ENCODE peak calls at places on chromosomes 13 and 19, in ten cellular contexts. Q is A549, P is transverse colon, O is ovary, Z is HepG2, G is H1, L is tibial nerve, Y is upper lobe of left lung, I is sigmoid colon, V is GM12878. M is an unnamed sample. For H3K9me3, the result is how much of the 10 kb centered on the place peaks cover.

GRCh38 chr13:100514788-100515409 is 73.7 kb downstream of the GGACT start:
- DNase-seq in Q (peak), P (peak), O (peak), Z (peak), G (no peak), L (peak), Y (peak), I (peak), V (peak), M (peak)

GRCh38 chr13:69306766-69307165 is 800.9 kb upstream of the ATXN8OS start:
- DNase-seq in Q (no peak), P (no peak), O (no peak), Z (no peak), G (no peak), L (no peak), Y (no peak), I (no peak), V (no peak), M (no peak)

GRCh38 chr19:13965377-13965896 is 13.1 kb downstream of the DCAF15 start:
- DNase-seq in Q (no peak), P (no peak), O (no peak), Z (no peak), G (no peak), L (no peak), Y (no peak), I (no peak), V (no peak), M (no peak)

GRCh38 chr19:10544242-10544752 is 593 bp downstream of the ATG4D start:
- DNase-seq in Q (no peak), P (peak), O (peak), Z (no peak), G (no peak), L (no peak), Y (peak), I (no peak), V (no peak), M (peak)

GRCh38 chr19:33118643-33119042 is 13.3 kb upstream of the WDR88 start:
- DNase-seq in Q (no peak), P (no peak), O (no peak), Z (no peak), G (no peak), L (no peak), Y (no peak), I (no peak), V (no peak), M (no peak)

GRCh38 chr19:18430417-18431144 is 7.4 kb downstream of the ISYNA1 start:
- DNase-seq in Q (no peak), P (no peak), O (no peak), Z (no peak), G (no peak), L (no peak), Y (no peak), I (peak), V (no peak), M (no peak)

GRCh38 chr13:109274188-109274821 is 512.1 kb downstream of the IRS2 start:
- DNase-seq in Q (peak), P (no peak), O (no peak), Z (no peak), G (peak), L (no peak), Y (no peak), I (no peak), V (no peak), M (no peak)

GRCh38 chr13:76656056-76656455 is 230.1 kb downstream of the KCTD12 start:
- DNase-seq in Q (no peak), P (no peak), O (no peak), Z (no peak), G (no peak), L (no peak), Y (no peak), I (no peak), V (no peak), M (no peak)

GRCh38 chr19:1241417-1242095 is at the start of gene ATP5F1D:
- DNase-seq in Q (peak), P (peak), O (peak), Z (peak), G (no peak), L (peak), Y (peak), I (peak), V (peak), M (peak)

GRCh38 chr13:78029891-78030290 is 111.3 kb upstream of the EDNRB start:
- DNase-seq in Q (no peak), P (no peak), O (no peak), Z (no peak), G (no peak), L (no peak), Y (no peak), I (no peak), V (no peak), M (no peak)

GRCh38 chr19:51687791-51688664 is 5.1 kb upstream of the SPACA6 start:
- DNase-seq in Q (peak), P (peak), O (peak), Z (no peak), G (no peak), L (peak), Y (peak), I (peak), V (no peak), M (peak)

GRCh38 chr19:41988947-41989346 is 5.1 kb downstream of the ATP1A3 start:
- DNase-seq in Q (no peak), P (no peak), O (no peak), Z (no peak), G (no peak), L (no peak), Y (no peak), I (no peak), V (no peak), M (no peak)

GRCh38 chr13:36986462-36987240 is 12.5 kb downstream of the ALG5 start:
- DNase-seq in Q (no peak), P (no peak), O (no peak), Z (no peak), G (no peak), L (no peak), Y (no peak), I (no peak), V (no peak), M (no peak)

GRCh38 chr19:53192771-53193533 is at the start of gene ZNF665:
- DNase-seq in Q (no peak), P (peak), O (peak), Z (no peak), G (no peak), L (peak), Y (peak), I (peak), V (no peak), M (peak)

GRCh38 chr13:95723428-95723827 is 46.5 kb downstream of the DNAJC3 start:
- DNase-seq in Q (no peak), P (no peak), O (no peak), Z (no peak), G (no peak), L (no peak), Y (no peak), I (no peak), V (no peak), M (no peak)

GRCh38 chr13:50882816-50883215 is 26.8 kb upstream of the RNASEH2B start:
- DNase-seq in Q (no peak), P (no peak), O (no peak), Z (no peak), G (no peak), L (no peak), Y (peak), I (no peak), V (no peak), M (no peak)

GRCh38 chr19:35360880-35361420 is 2.7 kb downstream of the FFAR3 start:
- DNase-seq in Q (no peak), P (no peak), O (no peak), Z (no peak), G (no peak), L (no peak), Y (no peak), I (no peak), V (no peak), M (no peak)

GRCh38 chr19:30062331-30063183 is 120.5 kb downstream of the URI1 start:
- DNase-seq in Q (no peak), P (no peak), O (no peak), Z (no peak), G (no peak), L (no peak), Y (no peak), I (no peak), V (no peak), M (no peak)

GRCh38 chr13:109871018-109871370 is 84.6 kb upstream of the IRS2 start:
- DNase-seq in Q (no peak), P (no peak), O (no peak), Z (no peak), G (no peak), L (no peak), Y (no peak), I (no peak), V (no peak), M (no peak)

GRCh38 chr13:39185326-39185725 is 147.1 kb downstream of the NHLRC3 start:
- DNase-seq in Q (no peak), P (no peak), O (no peak), Z (no peak), G (no peak), L (no peak), Y (no peak), I (no peak), V (no peak), M (no peak)

GRCh38 chr19:10977773-10978155 is 16.9 kb downstream of the SMARCA4 start:
- DNase-seq in Q (no peak), P (no peak), O (no peak), Z (no peak), G (no peak), L (no peak), Y (no peak), I (no peak), V (no peak), M (no peak)

GRCh38 chr19:45640849-45641273 is 1.7 kb upstream of the EML2 start:
- DNase-seq in Q (no peak), P (peak), O (no peak), Z (peak), G (no peak), L (no peak), Y (peak), I (no peak), V (no peak), M (peak)

DNA sequence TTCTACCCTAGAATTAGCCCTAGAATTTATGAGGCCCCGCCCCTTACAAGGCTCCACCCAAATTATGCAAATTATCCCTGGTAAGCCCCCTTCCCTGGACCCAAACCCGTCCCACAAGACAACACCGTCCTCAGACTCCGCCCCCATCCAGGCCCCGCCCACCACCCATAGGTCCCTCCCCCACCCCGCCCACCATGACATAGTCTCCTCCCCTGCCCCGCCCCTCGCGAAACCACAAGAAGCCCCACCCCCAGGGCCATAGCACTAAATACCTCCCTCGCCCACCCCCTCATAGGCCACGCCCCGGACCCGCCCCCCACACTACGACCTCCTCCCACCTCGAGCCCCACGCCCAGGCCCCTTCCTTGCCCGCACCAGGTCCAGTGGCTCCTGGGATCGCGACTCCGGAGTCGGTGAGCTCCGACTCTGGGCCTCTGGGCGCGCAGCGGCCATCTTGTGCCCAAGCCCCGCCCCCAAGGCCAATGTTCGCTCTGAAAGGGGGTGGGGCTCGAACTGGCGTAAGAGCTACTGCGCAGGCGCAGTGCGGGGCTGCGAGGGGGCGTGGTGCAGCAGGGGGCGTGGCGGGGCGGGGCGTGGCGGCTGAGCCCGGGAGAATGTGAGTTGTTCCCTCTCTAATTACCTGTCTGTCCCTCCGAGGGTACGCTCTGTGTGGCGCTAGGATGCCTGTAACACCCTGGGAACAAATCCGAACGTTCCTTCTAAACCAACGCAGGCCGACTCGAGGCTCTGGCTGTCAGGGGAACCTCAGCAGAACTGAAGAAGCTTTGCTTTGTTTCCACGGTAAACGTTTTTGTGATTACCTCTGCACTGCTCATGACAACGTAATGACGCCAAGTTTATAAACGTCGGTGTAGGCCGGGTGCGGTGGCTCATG is at the start of gene ZNF784:
- DNase-seq in Q (peak), P (peak), O (peak), Z (peak), G (peak), L (peak), Y (peak), I (peak), V (no peak), M (peak)
- TF ChIP-seq POLR2A in Q (peak), P (peak), O (peak), Z (peak), G (peak), L (peak), Y (no peak), I (peak), V (peak), M (no peak)

GRCh38 chr13:24304620-24305019 is 4.8 kb upstream of the C1QTNF9 start:
- DNase-seq in Q (no peak), P (no peak), O (no peak), Z (no peak), G (no peak), L (no peak), Y (no peak), I (peak), V (no peak), M (no peak)

GRCh38 chr13:24308488-24309020 is 826 bp upstream of the C1QTNF9 start:
- DNase-seq in Q (no peak), P (no peak), O (no peak), Z (no peak), G (no peak), L (no peak), Y (no peak), I (no peak), V (no peak), M (no peak)

GRCh38 chr13:24306632-24307031 is 2.7 kb upstream of the C1QTNF9 start:
- DNase-seq in Q (no peak), P (no peak), O (no peak), Z (peak), G (no peak), L (no peak), Y (no peak), I (no peak), V (no peak), M (no peak)

GRCh38 chr13:24308068-24308445 is 1.3 kb upstream of the C1QTNF9 start:
- DNase-seq in Q (no peak), P (no peak), O (no peak), Z (no peak), G (no peak), L (no peak), Y (no peak), I (peak), V (no peak), M (no peak)

DNA sequence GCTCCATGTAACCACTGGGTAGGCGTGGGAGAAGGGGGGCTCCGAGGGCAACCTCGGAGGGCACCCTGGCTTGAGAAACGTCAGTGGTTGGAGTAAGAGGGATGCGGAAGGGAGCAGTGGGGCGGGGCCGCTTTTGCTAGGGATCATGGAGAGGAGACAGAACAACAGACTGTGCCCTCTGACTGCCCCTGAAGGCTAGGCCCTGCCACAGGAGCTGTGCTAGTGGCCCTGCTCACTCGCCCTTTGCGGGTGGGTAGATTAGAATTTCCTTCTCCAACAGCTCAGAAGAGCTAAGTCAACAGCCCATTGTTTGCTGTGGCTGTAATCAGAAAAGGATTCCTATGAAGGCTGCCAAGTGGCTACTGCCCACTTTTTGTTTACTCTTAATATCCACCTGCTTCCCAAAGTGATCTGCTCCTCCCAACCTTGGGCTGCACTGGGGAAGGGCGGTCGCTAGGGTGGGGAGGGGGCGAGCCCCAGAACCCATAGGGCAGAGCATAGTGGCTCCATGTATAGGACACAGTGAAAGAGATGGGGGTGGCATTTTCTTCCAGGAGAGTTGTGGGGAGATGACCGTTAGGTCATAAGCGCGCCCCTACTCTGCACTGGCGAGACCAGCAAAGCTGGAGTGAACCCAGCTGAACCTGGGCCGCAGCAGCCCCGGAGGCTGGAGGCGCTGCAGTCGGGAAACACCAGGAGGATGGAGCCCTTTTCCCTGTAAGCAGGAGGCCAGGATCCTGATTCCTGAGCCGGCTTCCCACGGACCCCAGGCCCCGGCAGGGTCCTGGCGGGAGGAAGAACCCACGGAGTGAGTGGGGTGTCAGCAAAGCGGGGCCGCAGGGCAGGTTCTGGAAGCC is 1.9 kb upstream of the C1QTNF9 start:
- DNase-seq in Q (peak), P (peak), O (no peak), Z (peak), G (no peak), L (no peak), Y (peak), I (peak), V (no peak), M (peak)
- TF ChIP-seq EP300 in Q (no peak), P (no peak), O (no peak), Z (no peak), G (no peak), L (no peak), Y (no peak), I (no peak), V (no peak), M (no peak)

DNA sequence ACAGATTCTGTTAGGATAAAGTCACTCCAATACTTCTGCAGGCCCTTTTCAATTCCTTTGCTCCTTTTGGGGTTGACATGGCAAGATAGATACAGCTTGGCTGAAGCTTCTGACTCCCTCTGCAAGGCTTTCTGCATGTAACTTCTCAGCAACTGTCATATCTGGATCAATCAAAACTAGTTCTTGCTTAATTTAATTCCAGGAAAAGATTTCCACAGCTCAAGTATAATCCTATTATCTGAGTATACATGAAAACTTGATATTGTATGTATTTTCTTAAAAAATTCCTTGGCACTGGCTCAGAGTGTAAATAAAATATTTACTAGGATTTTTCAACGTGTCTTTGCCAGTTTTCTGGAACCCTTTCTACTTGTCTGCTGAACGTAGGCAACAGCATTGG is 109.6 kb downstream of the STARD13 start:
- DNase-seq in Q (no peak), P (no peak), O (no peak), Z (no peak), G (no peak), L (no peak), Y (no peak), I (no peak), V (no peak), M (no peak)
- H3K9me3 ChIP-seq in Q (under half), P (under half), O (under half), Z (under half), G (under half), L (under half), Y (under half), I (under half), V (under half), M (under half)

GRCh38 chr19:47274071-47274890 is at the start of gene INAFM1:
- DNase-seq in Q (peak), P (peak), O (peak), Z (peak), G (peak), L (peak), Y (peak), I (peak), V (peak), M (peak)
- TF ChIP-seq POLR2A in Q (peak), P (peak), O (peak), Z (peak), G (peak), L (peak), Y (no peak), I (no peak), V (peak), M (peak)

DNA sequence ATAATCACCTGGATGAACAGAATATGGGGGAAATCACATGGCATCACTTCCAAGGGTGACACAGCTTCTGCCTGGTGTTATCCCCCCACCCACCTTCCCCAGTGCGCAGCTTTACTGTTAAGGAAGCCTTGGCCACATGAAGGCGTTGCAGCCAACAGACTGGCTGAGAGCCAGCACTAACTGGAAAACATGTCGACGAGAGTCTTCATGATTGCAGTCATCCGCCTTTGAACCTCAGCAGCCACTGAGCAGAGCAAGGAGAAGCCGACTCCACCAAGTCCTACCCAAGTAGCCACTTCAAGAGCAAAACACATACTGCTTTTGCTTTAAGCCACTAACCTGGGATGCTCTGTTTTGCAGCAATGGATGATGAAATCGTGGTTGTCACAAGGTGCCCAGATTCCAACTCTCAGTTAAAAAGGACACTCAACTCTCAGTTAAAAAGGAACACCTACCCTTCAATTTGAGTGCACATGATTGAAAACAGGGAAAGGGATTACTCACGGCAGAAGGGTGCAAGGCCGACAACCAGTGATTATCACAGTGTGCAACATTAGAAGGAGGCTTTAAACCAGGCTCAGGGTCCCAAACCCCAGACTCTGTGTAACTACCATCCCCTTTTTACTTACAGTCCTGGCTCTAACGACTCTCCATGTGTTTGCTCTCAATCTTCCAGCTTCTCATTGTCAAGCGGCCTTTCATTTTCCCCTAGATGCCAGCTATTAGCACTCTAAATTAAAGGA is 149.1 kb downstream of the KLF12 start:
- DNase-seq in Q (no peak), P (no peak), O (no peak), Z (no peak), G (no peak), L (no peak), Y (peak), I (no peak), V (no peak), M (no peak)
- TF ChIP-seq EP300 in Q (no peak), P (no peak), O (no peak), Z (no peak), G (no peak), L (no peak), Y (no peak), I (no peak), V (no peak), M (no peak)